ENCODE peak calls at places on chromosomes 12 and 14, in seven cellular contexts. One of them, this sample, is unnamed. For H3K27me3, the result is how much of the 10 kb centered on the place peaks cover.

GRCh38 chr14:59354666-59355065 is 110.5 kb downstream of the GPR135 start:
- DNase-seq in H1: no peak
- DNase-seq in trophoblast cell: peak
- DNase-seq in neuronal stem cell: no peak
- DNase-seq in IMR-90: peak
- DNase-seq in H9: no peak
- DNase-seq in mesenchymal stem cell: peak
- DNase-seq in this sample: no peak

GRCh38 chr14:77491056-77491455 is 7.6 kb downstream of the ISM2 start:
- DNase-seq in H1: no peak
- DNase-seq in trophoblast cell: no peak
- DNase-seq in neuronal stem cell: no peak
- DNase-seq in IMR-90: no peak
- DNase-seq in H9: no peak
- DNase-seq in mesenchymal stem cell: no peak
- DNase-seq in this sample: no peak

GRCh38 chr12:52058631-52059324 is 7.5 kb downstream of the NR4A1 start:
- DNase-seq in H1: no peak
- DNase-seq in trophoblast cell: no peak
- DNase-seq in neuronal stem cell: no peak
- DNase-seq in IMR-90: peak
- DNase-seq in H9: no peak
- DNase-seq in mesenchymal stem cell: peak
- DNase-seq in this sample: no peak

GRCh38 chr12:110689002-110689600 is at the start of gene HVCN1:
- DNase-seq in H1: no peak
- DNase-seq in trophoblast cell: peak
- DNase-seq in neuronal stem cell: peak
- DNase-seq in IMR-90: no peak
- DNase-seq in H9: peak
- DNase-seq in mesenchymal stem cell: peak
- DNase-seq in this sample: no peak

GRCh38 chr14:90658541-90658967 is 157.7 kb downstream of the TTC7B start:
- DNase-seq in H1: no peak
- DNase-seq in trophoblast cell: peak
- DNase-seq in neuronal stem cell: no peak
- DNase-seq in IMR-90: peak
- DNase-seq in H9: no peak
- DNase-seq in mesenchymal stem cell: peak
- DNase-seq in this sample: peak

GRCh38 chr12:42779186-42779859 is 189.8 kb upstream of the PRICKLE1 start:
- DNase-seq in H1: no peak
- DNase-seq in trophoblast cell: no peak
- DNase-seq in neuronal stem cell: no peak
- DNase-seq in IMR-90: peak
- DNase-seq in H9: no peak
- DNase-seq in mesenchymal stem cell: no peak
- DNase-seq in this sample: no peak

GRCh38 chr12:82963961-82964360 is 277.3 kb downstream of the TMTC2 start:
- DNase-seq in H1: no peak
- DNase-seq in trophoblast cell: peak
- DNase-seq in neuronal stem cell: no peak
- DNase-seq in IMR-90: no peak
- DNase-seq in H9: no peak
- DNase-seq in mesenchymal stem cell: no peak
- DNase-seq in this sample: peak

GRCh38 chr14:94540031-94540794 is 21.0 kb upstream of the SERPINA4 start:
- DNase-seq in H1: no peak
- DNase-seq in trophoblast cell: peak
- DNase-seq in neuronal stem cell: no peak
- DNase-seq in IMR-90: peak
- DNase-seq in H9: no peak
- DNase-seq in mesenchymal stem cell: no peak
- DNase-seq in this sample: no peak

GRCh38 chr12:91620949-91621348 is 438.3 kb upstream of the DCN start:
- DNase-seq in H1: no peak
- DNase-seq in trophoblast cell: no peak
- DNase-seq in neuronal stem cell: peak
- DNase-seq in IMR-90: peak
- DNase-seq in H9: no peak
- DNase-seq in mesenchymal stem cell: no peak
- DNase-seq in this sample: no peak

GRCh38 chr12:43847427-43847826 is 11.5 kb downstream of the TMEM117 start:
- DNase-seq in H1: no peak
- DNase-seq in trophoblast cell: peak
- DNase-seq in neuronal stem cell: no peak
- DNase-seq in IMR-90: peak
- DNase-seq in H9: no peak
- DNase-seq in mesenchymal stem cell: peak
- DNase-seq in this sample: no peak

GRCh38 chr12:26704684-26705475 is 128.1 kb downstream of the ITPR2 start:
- DNase-seq in H1: no peak
- DNase-seq in trophoblast cell: peak
- DNase-seq in neuronal stem cell: no peak
- DNase-seq in IMR-90: peak
- DNase-seq in H9: no peak
- DNase-seq in mesenchymal stem cell: peak
- DNase-seq in this sample: peak

GRCh38 chr14:96104469-96105057 is 65.4 kb downstream of the C14orf132 start:
- DNase-seq in H1: no peak
- DNase-seq in trophoblast cell: peak
- DNase-seq in neuronal stem cell: no peak
- DNase-seq in IMR-90: peak
- DNase-seq in H9: no peak
- DNase-seq in mesenchymal stem cell: peak
- DNase-seq in this sample: no peak

GRCh38 chr12:104952816-104953215 is 5.3 kb downstream of the SLC41A2 start:
- DNase-seq in H1: no peak
- DNase-seq in trophoblast cell: peak
- DNase-seq in neuronal stem cell: no peak
- DNase-seq in IMR-90: no peak
- DNase-seq in H9: no peak
- DNase-seq in mesenchymal stem cell: no peak
- DNase-seq in this sample: no peak

GRCh38 chr14:105294142-105294597 is 6.6 kb downstream of the BRF1 start:
- DNase-seq in H1: no peak
- DNase-seq in trophoblast cell: no peak
- DNase-seq in neuronal stem cell: no peak
- DNase-seq in IMR-90: peak
- DNase-seq in H9: no peak
- DNase-seq in mesenchymal stem cell: peak
- DNase-seq in this sample: peak

GRCh38 chr14:99232406-99233214 is 39.4 kb downstream of the BCL11B start:
- DNase-seq in H1: no peak
- DNase-seq in trophoblast cell: no peak
- DNase-seq in neuronal stem cell: no peak
- DNase-seq in IMR-90: no peak
- DNase-seq in H9: no peak
- DNase-seq in mesenchymal stem cell: no peak
- DNase-seq in this sample: no peak

GRCh38 chr12:52213541-52214420 is 19.3 kb upstream of the KRT7 start:
- DNase-seq in H1: peak
- DNase-seq in trophoblast cell: peak
- DNase-seq in neuronal stem cell: peak
- DNase-seq in IMR-90: peak
- DNase-seq in H9: peak
- DNase-seq in mesenchymal stem cell: peak
- DNase-seq in this sample: peak

GRCh38 chr12:93317227-93317626 is 60.5 kb upstream of the NUDT4 start:
- DNase-seq in H1: no peak
- DNase-seq in trophoblast cell: peak
- DNase-seq in neuronal stem cell: no peak
- DNase-seq in IMR-90: no peak
- DNase-seq in H9: no peak
- DNase-seq in mesenchymal stem cell: no peak
- DNase-seq in this sample: peak

GRCh38 chr12:74021937-74022336 is 515.7 kb upstream of the ATXN7L3B start:
- DNase-seq in H1: peak
- DNase-seq in trophoblast cell: peak
- DNase-seq in neuronal stem cell: peak
- DNase-seq in IMR-90: no peak
- DNase-seq in H9: peak
- DNase-seq in mesenchymal stem cell: peak
- DNase-seq in this sample: peak

GRCh38 chr14:58239259-58240210 is 5.1 kb upstream of the PSMA3 start:
- DNase-seq in H1: peak
- DNase-seq in trophoblast cell: peak
- DNase-seq in neuronal stem cell: peak
- DNase-seq in IMR-90: peak
- DNase-seq in H9: peak
- DNase-seq in mesenchymal stem cell: peak
- DNase-seq in this sample: peak

GRCh38 chr14:26851793-26852192 is 254.0 kb upstream of the NOVA1 start:
- DNase-seq in H1: no peak
- DNase-seq in trophoblast cell: no peak
- DNase-seq in neuronal stem cell: no peak
- DNase-seq in IMR-90: no peak
- DNase-seq in H9: no peak
- DNase-seq in mesenchymal stem cell: no peak
- DNase-seq in this sample: no peak
- H2AK5ac ChIP-seq in H1: no peak
- H2AK5ac ChIP-seq in trophoblast cell: no peak
- H2AK5ac ChIP-seq in neuronal stem cell: no peak
- H2AK5ac ChIP-seq in IMR-90: no peak
- H2AK5ac ChIP-seq in H9: no peak
- H2AK5ac ChIP-seq in mesenchymal stem cell: no peak
- H2AK5ac ChIP-seq in this sample: no peak

GRCh38 chr14:92259613-92260357 is 63.2 kb upstream of the SLC24A4 start:
- DNase-seq in H1: no peak
- DNase-seq in trophoblast cell: no peak
- DNase-seq in neuronal stem cell: no peak
- DNase-seq in IMR-90: no peak
- DNase-seq in H9: no peak
- DNase-seq in mesenchymal stem cell: no peak
- DNase-seq in this sample: no peak

GRCh38 chr14:92252291-92252690 is 70.7 kb upstream of the SLC24A4 start:
- DNase-seq in H1: no peak
- DNase-seq in trophoblast cell: no peak
- DNase-seq in neuronal stem cell: no peak
- DNase-seq in IMR-90: no peak
- DNase-seq in H9: no peak
- DNase-seq in mesenchymal stem cell: no peak
- DNase-seq in this sample: no peak

GRCh38 chr14:92253381-92253894 is 69.5 kb upstream of the SLC24A4 start:
- DNase-seq in H1: peak
- DNase-seq in trophoblast cell: no peak
- DNase-seq in neuronal stem cell: no peak
- DNase-seq in IMR-90: no peak
- DNase-seq in H9: peak
- DNase-seq in mesenchymal stem cell: no peak
- DNase-seq in this sample: peak

GRCh38 chr14:92258934-92259333 is 64.0 kb upstream of the SLC24A4 start:
- DNase-seq in H1: no peak
- DNase-seq in trophoblast cell: no peak
- DNase-seq in neuronal stem cell: no peak
- DNase-seq in IMR-90: no peak
- DNase-seq in H9: no peak
- DNase-seq in mesenchymal stem cell: no peak
- DNase-seq in this sample: peak

GRCh38 chr14:92254786-92255185 is 68.2 kb upstream of the SLC24A4 start:
- DNase-seq in H1: no peak
- DNase-seq in trophoblast cell: no peak
- DNase-seq in neuronal stem cell: peak
- DNase-seq in IMR-90: peak
- DNase-seq in H9: peak
- DNase-seq in mesenchymal stem cell: peak
- DNase-seq in this sample: peak
- H3K27me3 ChIP-seq in H1: under half
- H3K27me3 ChIP-seq in trophoblast cell: under half
- H3K27me3 ChIP-seq in neuronal stem cell: under half
- H3K27me3 ChIP-seq in IMR-90: under half
- H3K27me3 ChIP-seq in H9: under half
- H3K27me3 ChIP-seq in mesenchymal stem cell: half or more
- H3K27me3 ChIP-seq in this sample: under half

GRCh38 chr14:53064461-53064860 is 88.7 kb downstream of the DDHD1 start:
- DNase-seq in H1: no peak
- DNase-seq in trophoblast cell: no peak
- DNase-seq in neuronal stem cell: no peak
- DNase-seq in IMR-90: peak
- DNase-seq in H9: no peak
- DNase-seq in mesenchymal stem cell: no peak
- DNase-seq in this sample: no peak
- H2AK5ac ChIP-seq in H1: no peak
- H2AK5ac ChIP-seq in trophoblast cell: no peak
- H2AK5ac ChIP-seq in neuronal stem cell: no peak
- H2AK5ac ChIP-seq in IMR-90: no peak
- H2AK5ac ChIP-seq in H9: no peak
- H2AK5ac ChIP-seq in mesenchymal stem cell: no peak
- H2AK5ac ChIP-seq in this sample: no peak

GRCh38 chr12:34393086-34393820 is 371.0 kb downstream of the ALG10 start:
- DNase-seq in H1: no peak
- DNase-seq in trophoblast cell: no peak
- DNase-seq in neuronal stem cell: no peak
- DNase-seq in IMR-90: no peak
- DNase-seq in H9: peak
- DNase-seq in mesenchymal stem cell: no peak
- DNase-seq in this sample: no peak
- H3K27me3 ChIP-seq in H1: under half
- H3K27me3 ChIP-seq in trophoblast cell: under half
- H3K27me3 ChIP-seq in neuronal stem cell: under half
- H3K27me3 ChIP-seq in IMR-90: under half
- H3K27me3 ChIP-seq in H9: under half
- H3K27me3 ChIP-seq in mesenchymal stem cell: under half
- H3K27me3 ChIP-seq in this sample: under half

GRCh38 chr14:50263321-50263720 is 31.9 kb upstream of the SOS2 start:
- DNase-seq in H1: no peak
- DNase-seq in trophoblast cell: no peak
- DNase-seq in neuronal stem cell: no peak
- DNase-seq in IMR-90: no peak
- DNase-seq in H9: no peak
- DNase-seq in mesenchymal stem cell: no peak
- DNase-seq in this sample: no peak
- H2AK5ac ChIP-seq in H1: no peak
- H2AK5ac ChIP-seq in trophoblast cell: no peak
- H2AK5ac ChIP-seq in neuronal stem cell: no peak
- H2AK5ac ChIP-seq in IMR-90: no peak
- H2AK5ac ChIP-seq in H9: no peak
- H2AK5ac ChIP-seq in mesenchymal stem cell: no peak
- H2AK5ac ChIP-seq in this sample: no peak

GRCh38 chr12:5043589-5044419 is at the start of gene KCNA5:
- DNase-seq in H1: peak
- DNase-seq in trophoblast cell: no peak
- DNase-seq in neuronal stem cell: peak
- DNase-seq in IMR-90: no peak
- DNase-seq in H9: peak
- DNase-seq in mesenchymal stem cell: no peak
- DNase-seq in this sample: peak

GRCh38 chr12:5047729-5048128 is 4.0 kb downstream of the KCNA5 start:
- DNase-seq in H1: no peak
- DNase-seq in trophoblast cell: no peak
- DNase-seq in neuronal stem cell: no peak
- DNase-seq in IMR-90: no peak
- DNase-seq in H9: no peak
- DNase-seq in mesenchymal stem cell: no peak
- DNase-seq in this sample: no peak

GRCh38 chr12:5040368-5040767 is 3.3 kb upstream of the KCNA5 start:
- DNase-seq in H1: no peak
- DNase-seq in trophoblast cell: no peak
- DNase-seq in neuronal stem cell: no peak
- DNase-seq in IMR-90: no peak
- DNase-seq in H9: no peak
- DNase-seq in mesenchymal stem cell: no peak
- DNase-seq in this sample: no peak

GRCh38 chr12:5047094-5047493 is 3.4 kb downstream of the KCNA5 start:
- DNase-seq in H1: no peak
- DNase-seq in trophoblast cell: no peak
- DNase-seq in neuronal stem cell: no peak
- DNase-seq in IMR-90: no peak
- DNase-seq in H9: no peak
- DNase-seq in mesenchymal stem cell: no peak
- DNase-seq in this sample: no peak

GRCh38 chr12:5044420-5045295 is 979 bp downstream of the KCNA5 start:
- DNase-seq in H1: no peak
- DNase-seq in trophoblast cell: no peak
- DNase-seq in neuronal stem cell: no peak
- DNase-seq in IMR-90: no peak
- DNase-seq in H9: no peak
- DNase-seq in mesenchymal stem cell: no peak
- DNase-seq in this sample: no peak
- H3K27me3 ChIP-seq in H1: under half
- H3K27me3 ChIP-seq in trophoblast cell: under half
- H3K27me3 ChIP-seq in neuronal stem cell: half or more
- H3K27me3 ChIP-seq in IMR-90: half or more
- H3K27me3 ChIP-seq in H9: under half
- H3K27me3 ChIP-seq in mesenchymal stem cell: half or more
- H3K27me3 ChIP-seq in this sample: under half

This sample was measured in mesendoderm.